ENCODE peak calls at places on chromosomes 1 and 21, in nine cellular contexts. O is thoracic aorta; Y is CD8-positive, alpha-beta T cell; P is CD4-positive, alpha-beta memory T cell; I is fibroblast of mammary gland; M is prostate gland; W is transverse colon; B is cardiac muscle cell; S is A673. Q is an unnamed sample.

GRCh38 chr1:37764888-37765441 is at the start of gene EPHA10:
- DNase-seq in O (no peak), Y (no peak), P (no peak), I (no peak), M (no peak), W (no peak), B (no peak), S (no peak), Q (no peak)

GRCh38 chr1:54052470-54052933 is 502 bp downstream of the TMEM59 start:
- DNase-seq in O (no peak), Y (peak), P (no peak), I (peak), M (peak), W (peak), B (peak), S (peak), Q (peak)

GRCh38 chr1:162755306-162755705 is 35.2 kb upstream of the HSD17B7 start:
- DNase-seq in O (no peak), Y (no peak), P (no peak), I (peak), M (no peak), W (no peak), B (no peak), S (no peak), Q (no peak)

GRCh38 chr1:207910678-207911354 is at the start of gene CD34:
- DNase-seq in O (no peak), Y (no peak), P (peak), I (no peak), M (no peak), W (no peak), B (peak), S (peak), Q (peak)

GRCh38 chr1:229689273-229689672 is 63.2 kb downstream of the URB2 start:
- DNase-seq in O (no peak), Y (no peak), P (no peak), I (no peak), M (no peak), W (no peak), B (no peak), S (no peak), Q (no peak)

GRCh38 chr21:44858291-44858690 is 15.2 kb downstream of the PTTG1IP start:
- DNase-seq in O (no peak), Y (no peak), P (no peak), I (no peak), M (no peak), W (no peak), B (no peak), S (no peak), Q (peak)

GRCh38 chr1:26121854-26122773 is 10.5 kb downstream of the PDIK1L start:
- DNase-seq in O (no peak), Y (no peak), P (no peak), I (no peak), M (no peak), W (no peak), B (no peak), S (no peak), Q (no peak)

GRCh38 chr1:203518541-203518940 is 24.6 kb downstream of the OPTC start:
- DNase-seq in O (no peak), Y (no peak), P (no peak), I (no peak), M (no peak), W (no peak), B (no peak), S (no peak), Q (no peak)

GRCh38 chr1:30911061-30911954 is 2.8 kb upstream of the SDC3 start:
- DNase-seq in O (peak), Y (peak), P (peak), I (peak), M (peak), W (peak), B (peak), S (peak), Q (peak)

GRCh38 chr1:29121516-29121937 is 2.2 kb downstream of the TMEM200B start:
- DNase-seq in O (no peak), Y (no peak), P (no peak), I (no peak), M (no peak), W (peak), B (peak), S (peak), Q (no peak)

GRCh38 chr1:64476251-64476952 is 6.5 kb downstream of the CACHD1 start:
- DNase-seq in O (no peak), Y (no peak), P (no peak), I (peak), M (no peak), W (no peak), B (peak), S (peak), Q (peak)

GRCh38 chr1:242426271-242426905 is 98.1 kb downstream of the PLD5 start:
- DNase-seq in O (no peak), Y (no peak), P (no peak), I (no peak), M (no peak), W (no peak), B (no peak), S (no peak), Q (peak)

GRCh38 chr1:201946224-201946908 is at the start of gene LMOD1:
- DNase-seq in O (peak), Y (no peak), P (no peak), I (peak), M (peak), W (peak), B (peak), S (peak), Q (peak)

GRCh38 chr1:111729271-111729921 is 9.8 kb downstream of the INKA2 start:
- DNase-seq in O (no peak), Y (no peak), P (no peak), I (no peak), M (no peak), W (no peak), B (peak), S (no peak), Q (no peak)
- H3K4me3 ChIP-seq in O (no peak), Y (no peak), P (no peak), I (no peak), M (no peak), W (no peak), B (no peak), S (no peak), Q (no peak)

GRCh38 chr21:39003982-39004775 is 179.1 kb downstream of the PSMG1 start:
- DNase-seq in O (peak), Y (no peak), P (no peak), I (peak), M (no peak), W (no peak), B (no peak), S (no peak), Q (no peak)

GRCh38 chr21:39007532-39007931 is 175.7 kb downstream of the PSMG1 start:
- DNase-seq in O (no peak), Y (no peak), P (no peak), I (no peak), M (peak), W (no peak), B (no peak), S (no peak), Q (peak)

GRCh38 chr21:39004776-39005605 is 178.3 kb downstream of the PSMG1 start:
- DNase-seq in O (no peak), Y (no peak), P (no peak), I (peak), M (no peak), W (peak), B (no peak), S (no peak), Q (no peak)

GRCh38 chr21:39007985-39008384 is 175.3 kb downstream of the PSMG1 start:
- DNase-seq in O (no peak), Y (no peak), P (no peak), I (no peak), M (no peak), W (no peak), B (no peak), S (no peak), Q (no peak)

GRCh38 chr21:39006653-39007417 is 176.4 kb downstream of the PSMG1 start:
- DNase-seq in O (peak), Y (no peak), P (no peak), I (peak), M (peak), W (peak), B (no peak), S (no peak), Q (no peak)
- H3K4me3 ChIP-seq in O (peak), Y (no peak), P (no peak), I (no peak), M (no peak), W (no peak), B (no peak), S (no peak), Q (no peak)

DNA sequence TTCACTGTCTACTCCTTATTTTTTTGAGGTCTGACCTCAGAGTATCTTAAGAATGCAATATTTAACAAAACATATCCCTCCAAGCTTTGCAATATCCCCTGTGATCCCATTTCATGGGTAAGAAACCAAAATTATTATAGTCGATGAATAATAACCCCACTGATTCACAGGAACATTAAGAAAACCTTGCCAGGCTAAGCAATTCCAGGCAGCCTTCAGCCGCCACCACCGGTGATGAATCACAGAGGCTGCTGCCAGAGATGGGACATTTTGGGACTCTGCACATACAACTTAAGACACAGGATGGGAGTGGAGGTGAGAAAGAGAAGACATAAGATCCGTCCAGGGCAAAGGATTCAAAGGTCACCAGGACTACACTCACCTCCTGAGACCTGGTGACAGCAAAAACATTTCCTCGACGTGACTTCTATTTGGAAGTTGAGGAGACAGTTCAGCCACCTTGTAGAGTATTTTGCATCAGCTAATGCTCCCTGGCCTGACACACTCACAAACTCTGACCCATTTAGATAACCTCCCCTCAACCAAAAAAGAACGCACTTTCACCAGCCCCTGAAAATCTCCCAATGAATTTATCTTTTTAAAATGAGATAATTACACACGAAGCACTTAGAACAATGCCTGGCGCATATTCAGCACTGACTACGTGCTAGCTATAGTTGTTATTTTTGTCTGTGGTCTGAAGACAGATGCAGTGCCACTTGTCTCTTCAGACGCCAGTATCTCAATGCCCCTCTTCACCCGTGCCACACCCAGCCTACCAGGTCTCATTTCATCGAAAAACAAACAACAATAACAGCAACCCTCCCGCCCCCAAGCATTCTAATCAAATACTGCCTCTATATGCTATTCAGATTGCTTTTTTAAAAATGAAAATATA is 17.8 kb upstream of the OVAAL start:
- DNase-seq in O (peak), Y (no peak), P (no peak), I (peak), M (no peak), W (no peak), B (no peak), S (no peak), Q (peak)
- H3K4me3 ChIP-seq in O (no peak), Y (no peak), P (no peak), I (no peak), M (no peak), W (no peak), B (no peak), S (no peak), Q (no peak)

GRCh38 chr1:85330711-85331290 is 54.4 kb upstream of the BCL10 start:
- DNase-seq in O (peak), Y (no peak), P (no peak), I (peak), M (no peak), W (no peak), B (no peak), S (peak), Q (peak)
- H3K4me3 ChIP-seq in O (no peak), Y (no peak), P (no peak), I (no peak), M (no peak), W (no peak), B (no peak), S (no peak), Q (no peak)

GRCh38 chr1:178371999-178372398 is 124.8 kb downstream of the CLEC20A start:
- DNase-seq in O (no peak), Y (no peak), P (no peak), I (no peak), M (no peak), W (no peak), B (peak), S (peak), Q (no peak)
- H3K4me3 ChIP-seq in O (peak), Y (no peak), P (no peak), I (peak), M (no peak), W (no peak), B (peak), S (peak), Q (no peak)